ENCODE peak calls at places on chromosomes 2 and 18, in four cellular contexts. Z is HepG2, A is K562, X is HEK293T. K is an unnamed sample.

GRCh38 chr2:54512663-54513363 is 56.7 kb downstream of the SPTBN1 start:
- DNase-seq in Z (no peak), X (no peak), A (no peak), K (no peak)

GRCh38 chr2:235544687-235544965 is 50.8 kb downstream of the AGAP1 start:
- DNase-seq in A (no peak), X (no peak), Z (no peak), K (no peak)

GRCh38 chr18:47915229-47915628 is 15.2 kb downstream of the SMAD2 start:
- DNase-seq in X (no peak), A (no peak), Z (no peak), K (no peak)

GRCh38 chr18:7809455-7809854 is 242.3 kb downstream of the PTPRM start:
- DNase-seq in A (no peak), Z (no peak), X (no peak), K (no peak)

GRCh38 chr2:234669611-234670010 is 172.7 kb upstream of the ARL4C start:
- DNase-seq in A (no peak), Z (no peak), X (no peak), K (no peak)

GRCh38 chr2:39642054-39642742 is 23.5 kb upstream of the TMEM178A start:
- DNase-seq in Z (peak; percentile 80), A (peak; percentile 12), X (no peak), K (no peak)

GRCh38 chr2:53690876-53691275 is 76.7 kb upstream of the CHAC2 start:
- DNase-seq in Z (no peak), A (no peak), X (no peak), K (no peak)

GRCh38 chr2:176114120-176114929 is 2.3 kb upstream of the HOXD10 start:
- DNase-seq in X (no peak), A (no peak), Z (peak; percentile 45), K (no peak)

GRCh38 chr2:136997550-136997949 is 232.2 kb downstream of the THSD7B start:
- DNase-seq in Z (no peak), X (no peak), A (no peak), K (no peak)

GRCh38 chr2:70922591-70923234 is 13.0 kb upstream of the ATP6V1B1 start:
- DNase-seq in X (no peak), Z (no peak), A (no peak), K (no peak)

GRCh38 chr2:102753563-102754159 is 8.2 kb upstream of the TMEM182 start:
- DNase-seq in A (peak; percentile 56), Z (peak; percentile 77), X (peak; percentile 32), K (no peak)

GRCh38 chr2:41414486-41415230 is 633.2 kb upstream of the PKDCC start:
- DNase-seq in Z (peak; percentile 56), X (peak; percentile 57), A (peak; percentile 16), K (peak; percentile 5)

GRCh38 chr18:59918320-59918755 is 18.5 kb downstream of the PMAIP1 start:
- DNase-seq in Z (no peak), X (peak; percentile 24), A (peak; percentile 85), K (peak; percentile 80)

GRCh38 chr2:237665713-237666143 is 38.3 kb downstream of the LRRFIP1 start:
- DNase-seq in Z (peak; percentile 33), A (no peak), X (no peak), K (no peak)

GRCh38 chr2:152016175-152017120 is 82.4 kb downstream of the CACNB4 start:
- DNase-seq in X (no peak), Z (peak; percentile 75), A (no peak), K (no peak)

GRCh38 chr2:152011724-152012123 is 87.1 kb downstream of the CACNB4 start:
- DNase-seq in Z (no peak), X (no peak), A (no peak), K (no peak)

GRCh38 chr2:152012697-152013096 is 86.1 kb downstream of the CACNB4 start:
- DNase-seq in Z (no peak), A (no peak), X (no peak), K (no peak)
- TF ChIP-seq TARDBP in Z (no peak), A (no peak), X (no peak), K (no peak)

GRCh38 chr2:221068123-221068522 is 504.0 kb downstream of the EPHA4 start:
- DNase-seq in Z (no peak), X (no peak), A (no peak), K (no peak)
- TF ChIP-seq TARDBP in Z (no peak), X (no peak), A (no peak), K (no peak)

DNA sequence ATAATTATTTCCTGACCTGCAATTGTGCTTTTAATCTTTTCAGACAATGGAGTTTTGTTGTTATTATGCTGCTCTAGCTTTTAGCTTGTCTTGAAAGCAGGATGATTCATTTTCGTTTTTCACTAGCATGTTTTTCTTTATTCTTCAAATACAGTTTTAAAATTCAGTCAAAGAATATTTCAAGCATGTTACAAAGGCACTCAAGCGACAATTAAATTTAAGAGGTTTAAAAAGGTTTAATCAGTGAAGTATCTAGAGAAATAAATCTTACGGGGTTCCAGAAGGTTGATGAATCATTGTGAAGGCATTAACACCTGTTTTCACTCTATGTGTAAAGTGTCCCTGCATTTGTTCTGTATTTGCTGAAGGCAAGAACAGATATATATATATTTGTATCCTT is 390.7 kb upstream of the TMEFF2 start:
- DNase-seq in X (no peak), A (no peak), Z (no peak), K (no peak)
- TF ChIP-seq TARDBP in X (no peak), A (no peak), Z (no peak), K (no peak)

DNA sequence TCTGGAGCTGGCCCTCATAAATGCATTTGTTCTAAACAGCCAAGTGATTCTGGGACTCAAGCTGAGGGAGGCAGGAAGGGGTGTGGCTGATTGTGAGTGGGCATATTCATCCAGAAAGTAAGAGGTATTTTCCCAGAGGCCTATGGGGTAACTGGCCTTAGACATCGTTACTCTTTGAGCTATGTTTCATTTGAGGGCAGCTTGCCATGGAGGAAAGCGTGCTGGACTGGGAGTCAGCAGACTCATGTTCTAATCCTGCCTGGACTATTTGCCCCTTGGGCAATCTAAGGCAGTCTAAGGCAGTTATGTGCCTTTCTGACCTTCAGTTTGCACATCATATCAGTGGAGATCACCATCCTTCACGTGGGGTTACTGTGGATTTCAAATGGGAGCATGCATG is 93.5 kb upstream of the SLC14A2 start:
- DNase-seq in X (no peak), A (no peak), Z (no peak), K (no peak)
- TF ChIP-seq TARDBP in X (no peak), A (no peak), Z (no peak), K (no peak)

GRCh38 chr2:3656762-3657691 is 973 bp upstream of the ALLC start:
- DNase-seq in A (no peak), X (no peak), Z (peak; percentile 92), K (no peak)
- TF ChIP-seq TARDBP in A (no peak), X (no peak), Z (peak; percentile 15), K (no peak)

GRCh38 chr2:213306320-213306942 is 22.2 kb downstream of the SPAG16 start:
- DNase-seq in Z (no peak), A (no peak), X (no peak), K (no peak)
- TF ChIP-seq TARDBP in Z (no peak), A (no peak), X (no peak), K (no peak)

DNA sequence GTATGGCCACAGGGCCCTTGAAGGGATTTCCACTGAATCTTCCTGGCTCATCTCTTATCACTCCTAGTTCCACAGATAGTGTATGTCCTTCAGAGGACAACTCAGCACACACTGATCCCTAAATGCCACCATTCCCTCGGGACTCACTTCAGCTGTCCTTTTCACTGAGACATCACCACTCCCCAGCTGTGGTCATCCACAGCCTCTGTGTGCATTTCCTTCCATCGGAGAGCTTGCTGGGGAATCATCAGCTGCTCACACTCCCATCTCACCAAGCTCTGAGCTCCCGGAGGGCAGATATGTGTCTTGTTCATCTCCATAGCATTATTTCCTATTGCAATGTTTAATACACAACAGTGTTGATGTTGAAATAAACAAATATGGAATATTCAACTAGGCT is 759.5 kb downstream of the RNF144A start:
- DNase-seq in A (no peak), X (no peak), Z (no peak), K (no peak)
- TF ChIP-seq TARDBP in A (no peak), X (no peak), Z (no peak), K (no peak)

DNA sequence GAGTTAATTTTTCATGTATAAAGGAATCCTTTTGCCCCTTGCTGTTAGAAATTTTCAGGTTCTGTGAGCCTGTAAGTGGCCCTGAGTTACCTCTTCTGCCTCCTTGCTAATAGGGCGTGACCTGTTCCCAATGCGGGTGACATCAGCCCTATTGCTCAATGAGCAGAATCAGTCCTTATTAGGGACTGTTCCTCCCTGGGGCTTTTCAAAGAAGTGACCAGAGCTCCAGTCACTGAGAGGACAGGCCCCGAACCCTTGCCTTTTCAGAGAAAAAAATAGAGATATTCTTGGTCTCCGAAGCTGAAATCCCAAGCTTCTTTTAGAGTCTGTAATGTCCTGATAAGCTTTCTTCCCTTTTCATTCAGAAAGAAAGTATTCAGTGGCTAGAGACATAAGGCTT is 8.2 kb upstream of the APOB start:
- DNase-seq in Z (peak; percentile 89), A (no peak), X (no peak), K (no peak)
- TF ChIP-seq TARDBP in Z (no peak), A (no peak), X (no peak), K (no peak)